ENCODE peak calls at places on chromosomes 3 and 15, in six cellular contexts. X is iPS-NIHi11; R is activated CD4-positive, alpha-beta T cell treated with anti-CD3 and anti-CD28 coated beads, Interleukin-2, amount 10 ng/mL, durations not matched to agents 7 days and 5 days; Z is stimulated activated CD4-positive, alpha-beta T cell treated with anti-CD3 and anti-CD28 coated beads, Interleukin-4, amount 100 ng/mL, for 4 hours; C is adrenal gland; I is hepatic stellate cell. U is an unnamed sample.
A peak's percentile ranks its signal among the peaks of the same experiment; 100 is the strongest.

GRCh38 chr15:41284425-41285177 is 47.8 kb downstream of the OIP5 start:
- DNase-seq in X (peak; percentile 10), R (no peak), Z (no peak), C (peak; percentile 61), I (peak; percentile 21), U (peak; percentile 23)

GRCh38 chr3:168088106-168088722 is 7.5 kb downstream of the GOLIM4 start:
- DNase-seq in X (peak; percentile 17), R (peak; percentile 9), Z (no peak), C (peak; percentile 33), I (no peak), U (no peak)

GRCh38 chr3:50168791-50169190 is 13.7 kb downstream of the SEMA3F start:
- DNase-seq in X (no peak), R (no peak), Z (no peak), C (no peak), I (no peak), U (no peak)

GRCh38 chr3:105401691-105402149 is 35.0 kb downstream of the ALCAM start:
- DNase-seq in X (no peak), R (no peak), Z (no peak), C (no peak), I (no peak), U (no peak)

GRCh38 chr15:73865379-73865778 is 8.0 kb upstream of the TBC1D21 start:
- DNase-seq in X (no peak), R (no peak), Z (no peak), C (no peak), I (no peak), U (no peak)

GRCh38 chr3:154745925-154746324 is 315.9 kb upstream of the GPR149 start:
- DNase-seq in X (no peak), R (no peak), Z (no peak), C (no peak), I (no peak), U (no peak)

GRCh38 chr15:23866832-23867231 is 179.7 kb upstream of the NDN start:
- DNase-seq in X (no peak), R (no peak), Z (no peak), C (no peak), I (no peak), U (peak; percentile 6)

GRCh38 chr3:7917443-7918151 is 584.0 kb upstream of the LMCD1 start:
- DNase-seq in X (no peak), R (peak; percentile 7), Z (no peak), C (no peak), I (no peak), U (no peak)

GRCh38 chr15:70955151-70955550 is 62.5 kb downstream of the LRRC49 start:
- DNase-seq in X (no peak), R (no peak), Z (no peak), C (no peak), I (no peak), U (no peak)

GRCh38 chr3:155325263-155325835 is 31.9 kb upstream of the STRIT1 start:
- DNase-seq in X (no peak), R (no peak), Z (no peak), C (no peak), I (no peak), U (no peak)

GRCh38 chr3:120352017-120352416 is 2.9 kb upstream of the LRRC58 start:
- DNase-seq in X (no peak), R (no peak), Z (no peak), C (no peak), I (no peak), U (no peak)

GRCh38 chr15:69983696-69984265 is 113.9 kb downstream of the TLE3 start:
- DNase-seq in X (no peak), R (no peak), Z (no peak), C (no peak), I (no peak), U (no peak)

GRCh38 chr3:28286595-28286994 is 45.2 kb downstream of the CMC1 start:
- DNase-seq in X (peak; percentile 10), R (no peak), Z (no peak), C (no peak), I (peak; percentile 3), U (no peak)

U was measured in DND-41.